ENCODE peak calls at places on chromosome 12, in seven cellular contexts. P is H4; K is fibroblast of pulmonary artery; S is C1 segment of cervical spinal cord; A is activated T-helper 1 cell treated with anti-CD3 and anti-CD28 coated beads, Interleukin-12 subunit alpha, Interleukin-12 subunit beta, Interleukin-2, Interleukin-4 antibody, amounts not matched to agents 30 ng/mL and 10 ng/mL and 1 ng/mL, durations not matched to agents 14 hours and 24 hours and 36 hours; C is MCF 10A; M is RCC 7860. X is an unnamed sample.

GRCh38 chr12:121937654-121938053 is 19.3 kb downstream of the CFAP251 start:
- DNase-seq in P (no peak), A (no peak), C (no peak), K (no peak), S (no peak), M (no peak), X (no peak)

GRCh38 chr12:80044694-80045046 is 54.7 kb upstream of the OTOGL start:
- DNase-seq in P (no peak), S (no peak), K (peak), A (no peak), C (peak), M (peak), X (no peak)

GRCh38 chr12:92261071-92261470 is 115.4 kb upstream of the BTG1 start:
- DNase-seq in S (no peak), C (no peak), P (no peak), M (no peak), K (no peak), A (no peak), X (no peak)

GRCh38 chr12:28017873-28018255 is 45.3 kb upstream of the PTHLH start:
- DNase-seq in A (no peak), C (no peak), S (no peak), M (no peak), K (no peak), P (no peak), X (no peak)

GRCh38 chr12:114275937-114276785 is 129.8 kb downstream of the TBX5 start:
- DNase-seq in M (no peak), P (no peak), C (no peak), K (no peak), A (no peak), S (no peak), X (no peak)

GRCh38 chr12:128861226-128862016 is 8.1 kb downstream of the GLT1D1 start:
- DNase-seq in K (no peak), M (no peak), S (no peak), C (no peak), A (no peak), P (no peak), X (no peak)

GRCh38 chr12:122021193-122021821 is 377 bp upstream of the BCL7A start:
- DNase-seq in M (no peak), P (no peak), S (peak), C (peak), K (peak), A (no peak), X (peak)

GRCh38 chr12:22702690-22703089 is 77.7 kb downstream of the ETNK1 start:
- DNase-seq in S (no peak), M (no peak), C (peak), A (no peak), K (peak), P (no peak), X (no peak)

GRCh38 chr12:103924761-103925641 is 5.2 kb upstream of the HSP90B1 start:
- DNase-seq in M (peak), K (peak), P (peak), C (peak), S (no peak), A (peak), X (no peak)

GRCh38 chr12:11622774-11623375 is 26.6 kb upstream of the ETV6 start:
- DNase-seq in A (no peak), K (no peak), C (no peak), P (peak), S (no peak), M (no peak), X (no peak)